ENCODE peak calls at places on chromosomes 6 and 20, in ten cellular contexts. V, O, W, Q, B, Z, T, M, A and Y are unnamed samples.

GRCh38 chr6:66985816-66986215 is 1278.8 kb upstream of the EYS start:
- DNase-seq in V (no peak), Z (no peak), A (no peak), B (no peak), W (no peak), Q (no peak), O (no peak), T (no peak), M (no peak), Y (no peak)

GRCh38 chr6:11197175-11197535 is 35.3 kb downstream of the NEDD9 start:
- DNase-seq in V (peak; percentile 87), T (peak; percentile 78), B (no peak), W (no peak), Q (no peak), Z (no peak), A (peak; percentile 37), M (no peak), O (no peak), Y (no peak)

GRCh38 chr6:43763133-43763797 is 6.7 kb upstream of the VEGFA start:
- DNase-seq in B (no peak), W (no peak), V (peak; percentile 40), O (no peak), A (no peak), T (no peak), Z (no peak), M (no peak), Q (no peak), Y (no peak)

GRCh38 chr6:55882731-55883595 is 7.6 kb upstream of the BMP5 start:
- DNase-seq in V (peak; percentile 73), O (no peak), W (no peak), Z (no peak), A (no peak), M (no peak), Q (no peak), B (no peak), T (no peak), Y (no peak)

GRCh38 chr6:113860165-113860955 is 3.2 kb downstream of the MARCKS start:
- DNase-seq in V (no peak), Q (no peak), A (no peak), M (no peak), T (peak; percentile 55), Z (peak; percentile 63), O (no peak), W (peak; percentile 71), B (no peak), Y (peak; percentile 36)

GRCh38 chr6:12523726-12524125 is 192.8 kb upstream of the PHACTR1 start:
- DNase-seq in V (no peak), O (no peak), A (no peak), W (no peak), B (no peak), Z (no peak), M (no peak), T (no peak), Q (no peak), Y (no peak)

GRCh38 chr6:75946146-75946831 is 126.2 kb downstream of the IMPG1 start:
- DNase-seq in Q (no peak), O (no peak), Z (no peak), T (no peak), M (no peak), W (no peak), V (no peak), B (no peak), A (no peak), Y (no peak)

GRCh38 chr6:153537422-153537821 is 406.3 kb upstream of the RGS17 start:
- DNase-seq in A (no peak), T (no peak), M (no peak), Q (no peak), B (no peak), Z (no peak), W (no peak), O (no peak), V (peak; percentile 6), Y (no peak)

GRCh38 chr6:138577151-138577915 is 78.0 kb upstream of the NHSL1 start:
- DNase-seq in Q (no peak), T (no peak), V (peak; percentile 45), M (no peak), B (peak; percentile 19), W (no peak), O (no peak), Z (no peak), A (no peak), Y (no peak)

GRCh38 chr6:110513001-110513400 is 36.6 kb upstream of the SLC22A16 start:
- DNase-seq in V (no peak), M (no peak), Z (no peak), Q (no peak), O (no peak), B (no peak), T (no peak), A (no peak), W (no peak), Y (no peak)

GRCh38 chr6:143674466-143675114 is 3.2 kb upstream of the PHACTR2 start:
- DNase-seq in Q (no peak), A (no peak), Z (no peak), M (no peak), T (no peak), W (no peak), V (peak; percentile 40), B (no peak), O (no peak), Y (no peak)

GRCh38 chr6:166955865-166956443 is 396 bp downstream of the RNASET2 start:
- DNase-seq in Z (no peak), B (peak; percentile 58), Q (no peak), M (no peak), W (no peak), O (peak; percentile 49), T (no peak), A (no peak), V (no peak), Y (peak; percentile 61)

GRCh38 chr20:18647777-18648176 is 59.9 kb downstream of the DTD1 start:
- DNase-seq in T (no peak), M (no peak), V (no peak), Z (no peak), O (no peak), Q (no peak), B (no peak), W (no peak), A (no peak), Y (no peak)

GRCh38 chr20:18650224-18650623 is 62.4 kb downstream of the DTD1 start:
- DNase-seq in A (no peak), Q (no peak), W (no peak), Z (no peak), T (no peak), B (no peak), V (no peak), O (no peak), M (no peak), Y (no peak)

GRCh38 chr20:18645196-18645745 is 57.4 kb downstream of the DTD1 start:
- DNase-seq in Q (no peak), O (no peak), Z (no peak), V (no peak), T (no peak), W (no peak), B (no peak), M (no peak), A (no peak), Y (no peak)

DNA sequence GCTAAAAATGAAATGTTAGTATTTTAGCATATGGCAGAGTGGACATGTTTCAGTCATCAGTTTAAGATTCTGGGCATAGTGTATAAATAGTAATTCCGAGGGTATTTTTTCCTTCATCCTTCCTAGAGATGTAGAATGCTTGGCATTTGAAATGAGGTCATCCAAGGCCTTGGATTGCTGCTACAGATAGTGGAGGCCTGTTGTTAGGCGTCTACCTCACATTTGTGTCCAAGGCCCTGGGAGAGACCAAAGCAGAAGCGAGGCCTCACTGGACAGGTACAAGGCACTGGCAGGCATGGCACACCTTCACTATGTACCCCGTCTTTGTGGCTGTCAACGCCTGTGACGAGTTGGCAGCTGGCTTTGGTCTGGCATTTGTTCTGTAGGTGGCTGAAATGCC is 58.0 kb downstream of the DTD1 start:
- DNase-seq in M (no peak), B (no peak), O (no peak), Q (no peak), Z (no peak), W (no peak), T (no peak), A (no peak), V (no peak), Y (no peak)
- H3K27ac ChIP-seq in M (no peak overlapping the region), B (no peak overlapping the region), O (no peak overlapping the region), Q (no peak overlapping the region), Z (no peak overlapping the region), W (no peak overlapping the region), T (no peak overlapping the region), A (no peak overlapping the region), V (no peak overlapping the region), Y (no peak overlapping the region)

DNA sequence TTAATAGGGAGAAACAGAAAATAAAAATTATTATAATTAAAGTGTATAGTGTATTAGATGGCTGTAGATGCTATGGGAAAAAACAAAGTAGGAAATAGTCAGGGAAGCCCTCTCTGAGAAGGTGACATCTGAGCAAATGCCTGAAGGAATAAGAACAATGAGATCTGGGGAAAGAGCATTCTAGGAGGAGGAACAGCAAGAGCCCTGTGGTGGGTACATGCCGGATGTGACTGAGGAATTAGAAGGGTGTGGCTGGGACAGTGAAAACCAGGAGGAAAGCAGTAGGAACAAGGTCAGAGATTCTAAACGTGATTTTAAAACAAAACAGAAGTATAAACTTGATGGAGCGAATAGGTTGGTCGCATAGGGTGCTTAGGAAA is 96.9 kb upstream of the MRPS10 start:
- DNase-seq in A (no peak), Z (no peak), B (no peak), M (no peak), V (no peak), Q (no peak), T (peak; percentile 61), W (no peak), O (no peak), Y (no peak)
- H3K4me1 ChIP-seq in A (peaks cover 5% of the 10 kb centered on the region), Z (peaks cover 3% of the 10 kb centered on the region), B (no peaks in the 10 kb centered on the region), M (peaks cover 8% of the 10 kb centered on the region), V (peaks cover 26% of the 10 kb centered on the region), Q (no peaks in the 10 kb centered on the region), T (peaks cover 50% of the 10 kb centered on the region), W (peaks cover 21% of the 10 kb centered on the region), O (no peaks in the 10 kb centered on the region), Y (peaks cover 2% of the 10 kb centered on the region)

GRCh38 chr6:140140891-140141290 is 766.4 kb upstream of the CITED2 start:
- DNase-seq in A (no peak), O (no peak), Q (no peak), W (no peak), M (no peak), V (no peak), Z (no peak), B (no peak), T (no peak), Y (no peak)
- H3K9me3 ChIP-seq in A (no peaks in the 10 kb centered on the region), O (no peaks in the 10 kb centered on the region), Q (no peaks in the 10 kb centered on the region), W (no peaks in the 10 kb centered on the region), M (no peaks in the 10 kb centered on the region), V (no peaks in the 10 kb centered on the region), Z (no peaks in the 10 kb centered on the region), B (no peaks in the 10 kb centered on the region), T (no peaks in the 10 kb centered on the region), Y (no peaks in the 10 kb centered on the region)

DNA sequence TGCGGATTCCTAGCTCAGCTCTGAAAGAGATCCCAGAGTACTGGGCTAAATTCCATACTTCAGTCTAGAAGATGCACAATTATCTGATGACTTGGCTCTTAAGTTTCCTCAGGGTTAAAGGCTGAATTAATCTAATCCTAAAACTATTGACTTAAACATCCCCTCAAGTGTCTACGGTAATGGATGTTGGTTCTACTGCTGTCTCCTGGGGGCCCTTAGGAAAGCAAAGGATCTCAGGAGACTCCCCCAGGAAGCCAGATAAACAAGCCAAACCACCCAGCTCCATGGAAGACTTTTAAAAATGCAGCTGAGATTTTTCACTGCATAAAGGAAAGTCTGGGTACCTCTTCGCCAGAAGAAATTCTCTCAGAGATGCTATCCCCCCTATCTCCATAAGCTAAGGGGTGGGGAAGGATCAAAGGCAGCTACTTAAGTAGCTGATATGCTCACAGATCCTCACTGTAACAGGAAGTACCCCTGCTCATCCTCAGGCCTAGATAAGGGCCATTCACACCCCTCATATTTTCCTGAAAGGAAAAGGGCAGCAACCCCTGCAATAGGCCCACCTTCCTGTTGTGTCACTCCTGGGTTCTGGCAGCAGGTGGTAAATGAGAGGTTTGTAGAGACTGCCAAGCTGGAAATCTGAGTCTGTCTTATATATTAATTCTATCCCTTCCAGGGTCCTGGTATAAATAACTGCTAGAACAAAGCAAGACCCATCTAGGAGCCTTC is 9.3 kb downstream of the NDRG3 start:
- DNase-seq in A (no peak), V (no peak), W (no peak), O (no peak), M (no peak), Z (no peak), B (no peak), Q (no peak), T (no peak), Y (no peak)
- H3K27ac ChIP-seq in A (no peak overlapping the region), V (no peak overlapping the region), W (no peak overlapping the region), O (no peak overlapping the region), M (no peak overlapping the region), Z (no peak overlapping the region), B (no peak overlapping the region), Q (no peak overlapping the region), T (no peak overlapping the region), Y (no peak overlapping the region)